ENCODE peak calls at places on chromosomes 7 and 10, in nine cellular contexts. F, P, I, W, U, E, K, B and X are unnamed samples.

GRCh38 chr10:75234683-75235374 is 928 bp downstream of the COMTD1 start:
- DNase-seq in F (no peak), P (no peak), I (peak; percentile 20), W (peak; percentile 73), U (peak; percentile 40), E (no peak), K (no peak), B (no peak), X (no peak)

GRCh38 chr10:69061305-69062161 is 26.4 kb upstream of the SRGN start:
- DNase-seq in F (peak; percentile 67), P (peak; percentile 26), I (peak; percentile 98), W (peak; percentile 64), U (no peak), E (peak; percentile 27), K (no peak), B (peak; percentile 60), X (no peak)

GRCh38 chr7:21542891-21543527 is at the start of gene DNAH11:
- DNase-seq in F (peak; percentile 47), P (peak; percentile 59), I (peak; percentile 34), W (peak; percentile 61), U (peak; percentile 62), E (no peak), K (no peak), B (peak; percentile 28), X (no peak)

GRCh38 chr10:118017850-118018249 is 28.9 kb downstream of the RAB11FIP2 start:
- DNase-seq in F (no peak), P (no peak), I (no peak), W (no peak), U (no peak), E (no peak), K (no peak), B (no peak), X (no peak)

GRCh38 chr7:85464042-85464651 is 277.3 kb upstream of the SEMA3D start:
- DNase-seq in F (no peak), P (no peak), I (peak; percentile 29), W (no peak), U (peak; percentile 11), E (no peak), K (no peak), B (no peak), X (no peak)

GRCh38 chr7:132379292-132379691 is 197.0 kb downstream of the PLXNA4 start:
- DNase-seq in F (no peak), P (no peak), I (no peak), W (no peak), U (no peak), E (no peak), K (no peak), B (no peak), X (no peak)

GRCh38 chr10:93126484-93127052 is 52.9 kb downstream of the CYP26A1 start:
- DNase-seq in F (no peak), P (no peak), I (no peak), W (no peak), U (no peak), E (no peak), K (no peak), B (no peak), X (no peak)

GRCh38 chr7:7433736-7434260 is 101.9 kb downstream of the COL28A1 start:
- DNase-seq in F (no peak), P (no peak), I (no peak), W (no peak), U (no peak), E (no peak), K (no peak), B (no peak), X (no peak)

GRCh38 chr7:116691664-116692063 is 19.7 kb downstream of the MET start:
- DNase-seq in F (no peak), P (no peak), I (no peak), W (no peak), U (no peak), E (no peak), K (no peak), B (no peak), X (no peak)

GRCh38 chr7:44321796-44322195 is 3.6 kb downstream of the CAMK2B start:
- DNase-seq in F (no peak), P (no peak), I (no peak), W (no peak), U (no peak), E (no peak), K (no peak), B (no peak), X (no peak)

GRCh38 chr7:115585015-115585655 is 445.4 kb downstream of the TFEC start:
- DNase-seq in F (no peak), P (no peak), I (no peak), W (no peak), U (no peak), E (no peak), K (no peak), B (no peak), X (no peak)
- H3K27ac ChIP-seq in F (no peak overlapping the region), P (no peak overlapping the region), I (no peak overlapping the region), W (no peak overlapping the region), U (no peak overlapping the region), E (no peak overlapping the region), K (no peak overlapping the region), B (no peak overlapping the region), X (no peak overlapping the region)

GRCh38 chr7:1665721-1666250 is 4.3 kb upstream of the ELFN1 start:
- DNase-seq in F (peak; percentile 70), P (peak; percentile 11), I (peak; percentile 65), W (peak; percentile 49), U (no peak), E (no peak), K (peak; percentile 48), B (peak; percentile 56), X (no peak)
- H3K4me1 ChIP-seq in F (peaks cover 42% of the 10 kb centered on the region), P (peaks cover 50% of the 10 kb centered on the region), I (no peaks in the 10 kb centered on the region), W (peaks cover 37% of the 10 kb centered on the region), U (no peaks in the 10 kb centered on the region), E (peaks cover 23% of the 10 kb centered on the region), K (peaks cover 44% of the 10 kb centered on the region), B (peaks cover 69% of the 10 kb centered on the region), X (no peaks in the 10 kb centered on the region)

GRCh38 chr10:127064474-127064873 is 131.9 kb downstream of the INSYN2A start:
- DNase-seq in F (no peak), P (no peak), I (no peak), W (no peak), U (no peak), E (no peak), K (no peak), B (no peak), X (no peak)
- H3K36me3 ChIP-seq in F (peaks cover 97% of the 10 kb centered on the region), P (no peaks in the 10 kb centered on the region), I (peaks cover 22% of the 10 kb centered on the region), W (no peaks in the 10 kb centered on the region), U (no peaks in the 10 kb centered on the region), E (no peaks in the 10 kb centered on the region), K (no peaks in the 10 kb centered on the region), B (peaks cover 93% of the 10 kb centered on the region), X (no peaks in the 10 kb centered on the region)

GRCh38 chr10:122044045-122044661 is 55.2 kb downstream of the TACC2 start:
- DNase-seq in F (peak; percentile 61), P (peak; percentile 66), I (peak; percentile 18), W (peak; percentile 58), U (no peak), E (no peak), K (no peak), B (no peak), X (no peak)
- H3K27ac ChIP-seq in F (peak overlapping the region; percentile 61), P (peak overlapping the region; percentile 19), I (no peak overlapping the region), W (peak overlapping the region; percentile 83), U (no peak overlapping the region), E (no peak overlapping the region), K (no peak overlapping the region), B (peak overlapping the region; percentile 74), X (no peak overlapping the region)

DNA sequence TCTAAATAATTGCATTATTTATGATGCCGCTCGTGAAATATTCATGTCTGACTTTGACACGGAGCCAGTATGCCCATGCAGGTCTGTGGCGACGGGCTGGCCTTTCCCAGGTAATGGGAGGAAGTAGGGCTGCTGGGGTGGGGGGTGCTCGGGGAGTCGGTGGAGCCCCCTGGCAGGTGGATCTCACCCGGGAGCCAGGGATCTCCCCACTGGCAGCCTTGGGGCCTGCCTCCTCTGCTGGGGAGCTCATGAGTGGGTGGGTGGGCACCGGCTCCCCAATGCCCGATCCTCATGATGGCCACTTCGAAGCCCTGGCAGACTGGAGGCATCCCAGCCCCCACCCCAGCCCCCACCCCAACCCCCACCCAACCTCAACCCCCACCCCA is 52.8 kb downstream of the PWWP2B start:
- DNase-seq in F (peak; percentile 31), P (no peak), I (no peak), W (no peak), U (no peak), E (no peak), K (no peak), B (no peak), X (no peak)
- H3K4me1 ChIP-seq in F (peaks cover 58% of the 10 kb centered on the region), P (peaks cover 49% of the 10 kb centered on the region), I (no peaks in the 10 kb centered on the region), W (peaks cover 35% of the 10 kb centered on the region), U (peaks cover 21% of the 10 kb centered on the region), E (peaks cover 65% of the 10 kb centered on the region), K (peaks cover 44% of the 10 kb centered on the region), B (peaks cover 31% of the 10 kb centered on the region), X (peaks cover 50% of the 10 kb centered on the region)

GRCh38 chr7:151070573-151070960 is 10.0 kb downstream of the FASTK start:
- DNase-seq in F (no peak), P (no peak), I (no peak), W (no peak), U (no peak), E (no peak), K (no peak), B (no peak), X (no peak)
- H3K36me3 ChIP-seq in F (peaks cover 100% of the 10 kb centered on the region), P (peaks cover 32% of the 10 kb centered on the region), I (peaks cover 8% of the 10 kb centered on the region), W (no peaks in the 10 kb centered on the region), U (peaks cover 3% of the 10 kb centered on the region), E (peaks cover 17% of the 10 kb centered on the region), K (peaks cover 88% of the 10 kb centered on the region), B (peaks cover 100% of the 10 kb centered on the region), X (no peaks in the 10 kb centered on the region)